ENCODE peak calls at places on chromosomes 1 and 21, in five cellular contexts. T is thoracic aorta, N is cardiac fibroblast, D is mesothelial cell of epicardium, E is A549. U is an unnamed sample.

GRCh38 chr1:30366914-30367313 is 356.5 kb downstream of the MATN1 start:
- DNase-seq in N (no peak), T (no peak), E (no peak), D (no peak), U (no peak)

GRCh38 chr1:243420968-243421675 is 165.3 kb downstream of the SDCCAG8 start:
- DNase-seq in T (no peak), D (no peak), E (no peak), N (peak), U (no peak)

GRCh38 chr21:31727181-31727580 is 4.7 kb downstream of the SCAF4 start:
- DNase-seq in E (no peak), N (peak), T (no peak), D (no peak), U (no peak)

GRCh38 chr21:44443291-44443890 is 11.9 kb upstream of the LRRC3 start:
- DNase-seq in N (no peak), T (no peak), E (no peak), D (peak), U (no peak)

GRCh38 chr1:32205401-32206370 is at the start of gene IQCC:
- DNase-seq in D (peak), E (peak), N (peak), T (peak), U (peak)

GRCh38 chr1:51189421-51190073 is 46.5 kb upstream of the RNF11 start:
- DNase-seq in T (no peak), D (no peak), N (peak), E (peak), U (peak)

GRCh38 chr1:182877842-182878241 is 38.7 kb downstream of the DHX9 start:
- DNase-seq in D (no peak), E (no peak), T (no peak), N (no peak), U (no peak)

GRCh38 chr21:34360488-34361241 is 3.1 kb upstream of the KCNE2 start:
- DNase-seq in T (no peak), E (no peak), D (no peak), N (no peak), U (no peak)

GRCh38 chr1:219928791-219929118 is 398 bp upstream of the SLC30A10 start:
- DNase-seq in T (no peak), E (no peak), D (no peak), N (no peak), U (no peak)

GRCh38 chr1:217135569-217135915 is 412.3 kb upstream of the ESRRG start:
- DNase-seq in N (peak), D (peak), E (no peak), T (no peak), U (no peak)

GRCh38 chr1:155176544-155177071 is 3.0 kb downstream of the TRIM46 start:
- DNase-seq in D (peak), N (peak), E (peak), T (no peak), U (peak)

GRCh38 chr1:30778156-30778978 is 20.8 kb upstream of the LAPTM5 start:
- DNase-seq in T (peak), D (no peak), N (peak), E (peak), U (no peak)

GRCh38 chr1:183385746-183386145 is 32.4 kb downstream of the NMNAT2 start:
- DNase-seq in D (no peak), N (peak), T (no peak), E (no peak), U (no peak)

GRCh38 chr1:107057197-107058133 is 991 bp downstream of the PRMT6 start:
- DNase-seq in D (peak), E (no peak), T (peak), N (peak), U (no peak)

GRCh38 chr1:157234705-157235273 is 96.6 kb upstream of the ETV3 start:
- DNase-seq in E (no peak), T (no peak), D (no peak), N (no peak), U (no peak)

GRCh38 chr1:68213843-68214242 is 18.5 kb downstream of the WLS start:
- DNase-seq in T (no peak), D (no peak), N (peak), E (no peak), U (no peak)

GRCh38 chr1:60746278-60746761 is 336.0 kb upstream of the NFIA start:
- DNase-seq in N (no peak), T (no peak), D (no peak), E (no peak), U (no peak)

GRCh38 chr1:177219458-177220390 is 49.0 kb downstream of the BRINP2 start:
- DNase-seq in N (peak), T (no peak), D (no peak), E (no peak), U (no peak)

GRCh38 chr1:111399792-111400610 is 27.5 kb downstream of the OVGP1 start:
- DNase-seq in N (peak), D (no peak), T (no peak), E (peak), U (no peak)

GRCh38 chr1:173212952-173213491 is 5.9 kb upstream of the TNFSF4 start:
- DNase-seq in E (no peak), N (no peak), T (no peak), D (no peak), U (no peak)

GRCh38 chr1:212749924-212750535 is 41.5 kb downstream of the NSL1 start:
- DNase-seq in N (peak), D (no peak), E (peak), T (no peak), U (peak)

GRCh38 chr1:59215766-59216291 is 81.1 kb upstream of the FGGY start:
- DNase-seq in E (no peak), D (no peak), N (no peak), T (no peak), U (no peak)

GRCh38 chr1:9651565-9652378 is at the start of gene PIK3CD:
- DNase-seq in D (peak), N (peak), T (no peak), E (peak), U (no peak)

GRCh38 chr1:116763116-116763786 is 9.0 kb downstream of the CD2 start:
- DNase-seq in E (no peak), N (no peak), T (no peak), D (no peak), U (no peak)

GRCh38 chr1:229781453-229781852 is 155.4 kb downstream of the URB2 start:
- DNase-seq in E (no peak), D (no peak), N (no peak), T (no peak), U (no peak)

GRCh38 chr1:209390764-209391163 is 192.8 kb upstream of the CAMK1G start:
- DNase-seq in D (no peak), N (no peak), T (no peak), E (no peak), U (no peak)

GRCh38 chr1:4120557-4121292 is 220.7 kb upstream of the C1orf174 start:
- DNase-seq in D (no peak), T (no peak), E (no peak), N (no peak), U (no peak)

GRCh38 chr1:172167801-172168596 is 252.5 kb upstream of the C1orf105 start:
- DNase-seq in N (peak), E (no peak), T (no peak), D (no peak), U (no peak)

GRCh38 chr1:231233735-231234417 is 7.1 kb upstream of the GNPAT start:
- DNase-seq in E (no peak), D (no peak), T (no peak), N (no peak), U (no peak)

GRCh38 chr1:43235040-43235439 is 34.7 kb upstream of the TMEM125 start:
- DNase-seq in T (no peak), D (no peak), E (no peak), N (no peak), U (no peak)

GRCh38 chr21:44530903-44531605 is 8.9 kb downstream of the KRTAP10-1 start:
- DNase-seq in T (no peak), N (no peak), E (no peak), D (no peak), U (no peak)

GRCh38 chr1:171948491-171948890 is 107.2 kb downstream of the DNM3 start:
- DNase-seq in T (no peak), E (no peak), D (no peak), N (peak), U (no peak)

GRCh38 chr1:12437629-12438028 is 180.4 kb downstream of the DHRS3 start:
- DNase-seq in T (no peak), D (no peak), N (no peak), E (no peak), U (no peak)
- TF ChIP-seq CTCF in T (no peak), D (no peak), N (no peak), E (no peak), U (no peak)

DNA sequence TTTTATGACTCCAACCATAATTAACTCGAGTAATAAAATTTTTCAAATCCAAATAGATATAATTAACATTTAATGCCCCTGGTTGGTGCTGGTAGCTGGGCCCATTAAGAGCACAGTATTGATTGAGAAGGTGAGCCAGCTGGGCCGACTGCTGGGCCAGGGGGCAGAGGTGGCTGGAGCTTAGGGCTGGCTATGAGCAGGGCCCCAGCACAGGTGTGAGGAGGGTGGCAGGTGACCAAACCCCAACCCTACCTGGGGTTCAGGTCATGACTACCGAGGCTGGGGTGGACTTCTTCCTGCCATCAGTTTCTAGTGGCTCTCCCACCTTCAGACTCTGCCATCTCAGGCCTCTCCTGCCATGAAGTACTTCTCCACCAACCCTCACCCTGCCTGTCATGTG is 85.7 kb downstream of the TMEM53 start:
- DNase-seq in T (no peak), E (no peak), D (no peak), N (no peak), U (no peak)
- TF ChIP-seq CTCF in T (no peak), E (no peak), D (no peak), N (no peak), U (no peak)

GRCh38 chr1:63739452-63739851 is 34.4 kb upstream of the ROR1 start:
- DNase-seq in E (no peak), N (no peak), T (no peak), D (no peak), U (no peak)
- TF ChIP-seq CTCF in E (no peak), N (no peak), T (no peak), D (no peak), U (no peak)

GRCh38 chr1:66084442-66084841 is 291.7 kb downstream of the PDE4B start:
- DNase-seq in T (no peak), N (no peak), D (no peak), E (no peak), U (no peak)
- TF ChIP-seq CTCF in T (no peak), N (no peak), D (no peak), E (no peak), U (no peak)

GRCh38 chr1:163082971-163083370 is 13.8 kb downstream of the RGS4 start:
- DNase-seq in E (no peak), D (no peak), N (peak), T (no peak), U (no peak)

GRCh38 chr1:163083690-163084089 is 14.5 kb downstream of the RGS4 start:
- DNase-seq in E (no peak), T (no peak), D (no peak), N (peak), U (no peak)

GRCh38 chr1:163085904-163086268 is 16.7 kb downstream of the RGS4 start:
- DNase-seq in E (no peak), T (no peak), N (peak), D (no peak), U (no peak)

GRCh38 chr1:163084330-163084729 is 15.2 kb downstream of the RGS4 start:
- DNase-seq in T (no peak), D (no peak), N (peak), E (no peak), U (no peak)

GRCh38 chr1:163085041-163085903 is 16.1 kb downstream of the RGS4 start:
- DNase-seq in T (no peak), N (peak), E (no peak), D (no peak), U (no peak)
- TF ChIP-seq CTCF in T (no peak), N (no peak), E (no peak), D (no peak), U (no peak)

GRCh38 chr1:235054961-235055360 is 73.7 kb downstream of the TOMM20 start:
- DNase-seq in N (no peak), D (no peak), E (no peak), T (no peak), U (no peak)

GRCh38 chr1:235057385-235058306 is 71.0 kb downstream of the TOMM20 start:
- DNase-seq in D (no peak), T (no peak), N (no peak), E (no peak), U (no peak)

GRCh38 chr1:235059221-235059620 is 69.4 kb downstream of the TOMM20 start:
- DNase-seq in N (no peak), D (no peak), T (no peak), E (no peak), U (no peak)

GRCh38 chr1:235058695-235059094 is 69.9 kb downstream of the TOMM20 start:
- DNase-seq in E (no peak), N (no peak), D (no peak), T (no peak), U (no peak)

GRCh38 chr1:235056937-235057336 is 71.7 kb downstream of the TOMM20 start:
- DNase-seq in N (no peak), D (no peak), T (no peak), E (peak), U (no peak)
- TF ChIP-seq CTCF in N (no peak), D (no peak), T (no peak), E (no peak), U (no peak)

GRCh38 chr1:11318982-11319381 is 46.0 kb downstream of the UBIAD1 start:
- DNase-seq in D (no peak), E (peak), T (no peak), N (no peak), U (no peak)

GRCh38 chr1:11324562-11324961 is 51.6 kb downstream of the UBIAD1 start:
- DNase-seq in N (no peak), D (no peak), T (no peak), E (no peak), U (no peak)

GRCh38 chr1:11316701-11317100 is 43.7 kb downstream of the UBIAD1 start:
- DNase-seq in T (no peak), D (no peak), E (no peak), N (peak), U (no peak)

GRCh38 chr1:11321656-11322491 is 48.9 kb downstream of the UBIAD1 start:
- DNase-seq in N (no peak), T (no peak), D (no peak), E (no peak), U (no peak)

GRCh38 chr1:11320153-11320936 is 47.3 kb downstream of the UBIAD1 start:
- DNase-seq in E (peak), D (no peak), N (no peak), T (no peak), U (peak)
- TF ChIP-seq CTCF in E (peak), D (peak), N (peak), T (no peak), U (peak)